ENCODE peak calls at places on chromosomes 16 and 17, in nine cellular contexts. Y is adrenal gland, G is tibial nerve, W is IMR-90, H is body of pancreas, L is H54, E is lower leg skin, S is prostate gland, O is transverse colon. D is an unnamed sample.

GRCh38 chr16:81729451-81729850 is 49.6 kb upstream of the PLCG2 start:
- DNase-seq in Y (no peak), G (no peak), W (no peak), H (no peak), L (no peak), E (no peak), S (no peak), O (no peak), D (peak; percentile 36)

GRCh38 chr16:57473906-57474305 is 11.4 kb downstream of the POLR2C start:
- DNase-seq in Y (no peak), G (no peak), W (no peak), H (no peak), L (no peak), E (no peak), S (no peak), O (no peak), D (no peak)

GRCh38 chr17:78412403-78412802 is 34.0 kb downstream of the PGS1 start:
- DNase-seq in Y (no peak), G (no peak), W (peak; percentile 36), H (no peak), L (no peak), E (no peak), S (no peak), O (no peak), D (peak; percentile 20)

GRCh38 chr16:66300501-66300900 is 66.0 kb upstream of the CDH5 start:
- DNase-seq in Y (no peak), G (no peak), W (no peak), H (no peak), L (no peak), E (no peak), S (no peak), O (no peak), D (no peak)

GRCh38 chr16:72865258-72865657 is 182.7 kb downstream of the ZFHX3 start:
- DNase-seq in Y (no peak), G (no peak), W (no peak), H (no peak), L (no peak), E (no peak), S (no peak), O (no peak), D (no peak)

GRCh38 chr17:38510424-38511125 is 82.3 kb downstream of the ARHGAP23 start:
- DNase-seq in Y (peak; percentile 19), G (no peak), W (no peak), H (peak; percentile 35), L (no peak), E (no peak), S (no peak), O (no peak), D (peak; percentile 66)

GRCh38 chr16:4179763-4180260 is 62.1 kb downstream of the SRL start:
- DNase-seq in Y (no peak), G (no peak), W (no peak), H (no peak), L (no peak), E (no peak), S (no peak), O (no peak), D (no peak)

GRCh38 chr16:2485811-2486507 is 11.0 kb downstream of the TBC1D24 start:
- DNase-seq in Y (no peak), G (no peak), W (no peak), H (no peak), L (no peak), E (no peak), S (no peak), O (no peak), D (no peak)

GRCh38 chr16:89953671-89954406 is 5.3 kb downstream of the DEF8 start:
- DNase-seq in Y (no peak), G (no peak), W (no peak), H (no peak), L (no peak), E (no peak), S (no peak), O (no peak), D (no peak)

GRCh38 chr17:20975566-20975965 is 67.2 kb downstream of the USP22 start:
- DNase-seq in Y (no peak), G (no peak), W (peak; percentile 25), H (no peak), L (no peak), E (no peak), S (no peak), O (no peak), D (no peak)

GRCh38 chr17:76357597-76358158 is 4.0 kb upstream of the PRPSAP1 start:
- DNase-seq in Y (no peak), G (no peak), W (no peak), H (no peak), L (no peak), E (no peak), S (no peak), O (no peak), D (no peak)
- TF ChIP-seq POLR2A in Y (no peak), G (no peak), W (no peak), H (no peak), L (no peak), E (no peak), S (no peak), O (no peak), D (no peak)

GRCh38 chr17:64658931-64659330 is 3.2 kb downstream of the SMURF2 start:
- DNase-seq in Y (no peak), G (no peak), W (peak; percentile 90), H (no peak), L (no peak), E (no peak), S (no peak), O (no peak), D (no peak)

GRCh38 chr17:64662774-64663367 is 764 bp upstream of the SMURF2 start:
- DNase-seq in Y (no peak), G (no peak), W (no peak), H (no peak), L (no peak), E (no peak), S (peak; percentile 42), O (no peak), D (no peak)

GRCh38 chr17:64661731-64661980 is 451 bp downstream of the SMURF2 start:
- DNase-seq in Y (peak; percentile 60), G (no peak), W (no peak), H (no peak), L (no peak), E (no peak), S (peak; percentile 61), O (no peak), D (no peak)

GRCh38 chr17:64657610-64658125 is 4.4 kb downstream of the SMURF2 start:
- DNase-seq in Y (no peak), G (no peak), W (no peak), H (no peak), L (no peak), E (peak; percentile 11), S (no peak), O (no peak), D (no peak)

DNA sequence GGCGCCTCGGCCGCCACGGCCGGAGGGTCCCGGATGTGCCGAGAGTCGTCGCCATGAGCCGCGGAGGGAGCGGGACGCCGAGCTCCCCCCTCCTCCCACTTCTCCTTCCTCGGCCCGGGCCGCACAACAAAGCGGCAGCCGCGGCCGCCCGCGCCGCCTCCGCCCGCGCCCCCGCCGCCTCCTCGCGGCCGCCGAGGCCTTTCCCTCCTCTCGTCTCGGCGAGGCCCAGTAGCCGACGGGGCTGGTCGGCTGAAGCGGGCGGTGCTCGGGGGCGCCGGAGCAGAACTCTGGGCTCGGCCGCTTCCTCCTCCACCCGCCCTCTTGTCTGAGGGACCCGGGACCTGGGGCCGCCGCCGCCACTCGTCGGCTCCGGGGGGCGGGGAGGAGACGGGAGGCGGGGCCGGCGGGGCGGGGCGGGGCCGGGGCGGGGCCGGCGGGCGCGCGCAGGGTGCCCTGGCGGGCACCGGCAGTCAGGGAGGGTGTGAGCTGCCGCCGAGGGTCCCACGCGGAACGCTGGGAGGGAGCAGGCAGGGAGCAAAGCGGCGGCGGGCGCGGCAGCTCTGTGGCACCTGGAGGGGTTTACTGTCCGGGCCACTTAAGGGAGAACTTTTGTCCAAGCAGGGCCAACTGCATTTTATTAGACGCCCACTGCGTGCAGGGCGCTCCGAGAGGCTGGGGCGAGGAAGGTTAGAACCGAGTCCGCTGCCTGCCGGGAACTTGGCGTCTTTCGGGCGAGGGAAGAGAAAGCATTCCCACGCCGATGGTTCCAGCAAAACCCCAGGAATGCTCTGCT is at the start of gene SMURF2:
- DNase-seq in Y (peak; percentile 83), G (peak; percentile 59), W (peak; percentile 61), H (peak; percentile 81), L (peak; percentile 77), E (peak; percentile 64), S (peak; percentile 85), O (peak; percentile 85), D (peak; percentile 81)
- TF ChIP-seq POLR2A in Y (peak; percentile 94), G (peak; percentile 85), W (peak; percentile 96), H (peak; percentile 78), L (peak; percentile 93), E (no peak), S (peak; percentile 94), O (peak; percentile 75), D (peak; percentile 25)

GRCh38 chr16:728890-729744 is 2.2 kb downstream of the HAGHL start:
- DNase-seq in Y (no peak), G (no peak), W (no peak), H (no peak), L (no peak), E (no peak), S (no peak), O (no peak), D (no peak)

GRCh38 chr16:726438-727290 is at the start of the genes CCDC78 and HAGHL:
- DNase-seq in Y (no peak), G (no peak), W (peak; percentile 34), H (peak; percentile 42), L (no peak), E (no peak), S (peak; percentile 39), O (peak; percentile 61), D (peak; percentile 75)

GRCh38 chr16:727291-727977 is 528 bp downstream of the HAGHL start:
- DNase-seq in Y (no peak), G (no peak), W (no peak), H (no peak), L (no peak), E (no peak), S (no peak), O (peak; percentile 36), D (peak; percentile 69)

GRCh38 chr16:729768-730665 is 3.1 kb downstream of the HAGHL start:
- DNase-seq in Y (no peak), G (no peak), W (no peak), H (no peak), L (no peak), E (no peak), S (no peak), O (no peak), D (no peak)

GRCh38 chr16:728131-728889 is 1.4 kb downstream of the HAGHL start:
- DNase-seq in Y (peak; percentile 65), G (no peak), W (peak; percentile 78), H (peak; percentile 66), L (peak; percentile 95), E (peak; percentile 45), S (peak; percentile 50), O (peak; percentile 79), D (peak; percentile 80)
- TF ChIP-seq POLR2A in Y (no peak), G (no peak), W (peak; percentile 24), H (no peak), L (peak; percentile 28), E (no peak), S (no peak), O (no peak), D (no peak)

DNA sequence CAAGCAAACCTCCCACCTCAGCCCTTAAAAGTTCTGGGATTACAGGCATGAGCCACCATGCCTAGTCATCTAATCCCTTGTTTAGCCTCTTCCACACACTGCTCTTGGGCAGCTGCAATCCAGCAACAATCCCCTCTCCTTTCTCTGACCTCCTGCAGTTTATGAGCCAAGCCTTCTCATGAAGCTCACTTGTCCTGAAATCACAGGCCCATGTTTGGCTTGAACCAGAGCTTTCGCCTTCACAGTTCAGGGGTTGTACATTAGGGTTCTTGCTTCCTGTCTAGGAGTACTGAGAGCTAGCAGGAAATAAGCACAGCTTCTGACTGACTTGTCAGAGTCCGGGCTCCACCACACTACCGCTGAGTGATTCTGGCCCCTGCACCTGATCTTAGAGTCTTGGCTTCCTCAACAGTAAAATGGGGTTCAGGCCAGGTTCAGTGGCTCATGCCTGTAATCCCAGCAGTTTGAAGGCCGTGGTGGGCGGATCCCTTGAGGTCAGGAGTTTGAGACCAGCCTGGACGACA is 16.3 kb downstream of the ERAL1 start:
- DNase-seq in Y (no peak), G (no peak), W (no peak), H (no peak), L (no peak), E (no peak), S (no peak), O (no peak), D (peak; percentile 39)
- TF ChIP-seq POLR2A in Y (no peak), G (no peak), W (no peak), H (no peak), L (no peak), E (no peak), S (no peak), O (no peak), D (no peak)

D was measured in erythroblast.